ENCODE peak calls at places on chromosomes 2 and 18, in nine cellular contexts. W, G, F, Q, L, S, P, T and C are unnamed samples. For H3K4me1, the result is how much of the 10 kb centered on the place peaks cover.

GRCh38 chr2:240191001-240191400 is 50.5 kb upstream of the OTOS start:
- DNase-seq in W (no peak), G (no peak), F (peak), Q (peak), L (no peak), S (no peak), P (no peak), T (peak), C (no peak)

GRCh38 chr2:186093168-186093567 is 354.6 kb downstream of the FSIP2 start:
- DNase-seq in W (no peak), G (no peak), F (no peak), Q (no peak), L (no peak), S (no peak), P (no peak), T (no peak), C (no peak)

GRCh38 chr2:41579811-41580210 is 468.0 kb upstream of the PKDCC start:
- DNase-seq in W (no peak), G (peak), F (no peak), Q (no peak), L (no peak), S (no peak), P (no peak), T (no peak), C (no peak)

GRCh38 chr2:29811378-29811777 is 110.0 kb downstream of the ALK start:
- DNase-seq in W (no peak), G (no peak), F (no peak), Q (no peak), L (peak), S (no peak), P (no peak), T (no peak), C (no peak)

GRCh38 chr2:221529943-221530652 is 42.0 kb downstream of the EPHA4 start:
- DNase-seq in W (peak), G (peak), F (no peak), Q (no peak), L (no peak), S (no peak), P (no peak), T (no peak), C (no peak)

GRCh38 chr2:138319616-138320015 is 182.0 kb upstream of the SPOPL start:
- DNase-seq in W (no peak), G (no peak), F (no peak), Q (no peak), L (peak), S (no peak), P (no peak), T (no peak), C (no peak)

GRCh38 chr2:28821295-28821958 is 10.8 kb downstream of the SPDYA start:
- DNase-seq in W (peak), G (peak), F (no peak), Q (no peak), L (peak), S (no peak), P (peak), T (peak), C (peak)

GRCh38 chr2:207188601-207189000 is 22.9 kb upstream of the KLF7 start:
- DNase-seq in W (peak), G (peak), F (no peak), Q (no peak), L (no peak), S (no peak), P (no peak), T (no peak), C (peak)

GRCh38 chr2:25756444-25757022 is 83.2 kb upstream of the DTNB start:
- DNase-seq in W (no peak), G (no peak), F (no peak), Q (no peak), L (no peak), S (no peak), P (no peak), T (no peak), C (no peak)

GRCh38 chr2:98088261-98088660 is 1.3 kb downstream of the VWA3B start:
- DNase-seq in W (no peak), G (no peak), F (peak), Q (no peak), L (no peak), S (no peak), P (no peak), T (peak), C (no peak)

GRCh38 chr2:30631051-30631671 is 176.1 kb downstream of the CAPN13 start:
- DNase-seq in W (no peak), G (no peak), F (no peak), Q (no peak), L (no peak), S (no peak), P (no peak), T (no peak), C (no peak)

GRCh38 chr2:215917953-215918620 is 95.3 kb downstream of the MREG start:
- DNase-seq in W (peak), G (peak), F (no peak), Q (no peak), L (peak), S (no peak), P (no peak), T (no peak), C (no peak)

GRCh38 chr2:130798472-130799221 is 38.1 kb upstream of the ARHGEF4 start:
- DNase-seq in W (peak), G (peak), F (no peak), Q (peak), L (no peak), S (no peak), P (peak), T (no peak), C (no peak)

GRCh38 chr2:71778514-71779305 is 325.3 kb downstream of the DYSF start:
- DNase-seq in W (peak), G (peak), F (no peak), Q (no peak), L (no peak), S (peak), P (no peak), T (no peak), C (no peak)

GRCh38 chr2:161576421-161576820 is 47.8 kb upstream of the SLC4A10 start:
- DNase-seq in W (peak), G (no peak), F (no peak), Q (no peak), L (peak), S (no peak), P (peak), T (no peak), C (no peak)

GRCh38 chr2:135825855-135826190 is 11.2 kb downstream of the LCT start:
- DNase-seq in W (no peak), G (no peak), F (no peak), Q (no peak), L (no peak), S (no peak), P (no peak), T (no peak), C (no peak)

GRCh38 chr2:9703701-9704221 is 73.0 kb upstream of the YWHAQ start:
- DNase-seq in W (peak), G (peak), F (no peak), Q (no peak), L (peak), S (no peak), P (no peak), T (peak), C (peak)

GRCh38 chr2:134284119-134284670 is 30.3 kb downstream of the MGAT5 start:
- DNase-seq in W (peak), G (peak), F (no peak), Q (no peak), L (no peak), S (no peak), P (no peak), T (no peak), C (no peak)

GRCh38 chr2:30269771-30270145 is 38.4 kb downstream of the LBH start:
- DNase-seq in W (no peak), G (no peak), F (no peak), Q (no peak), L (no peak), S (no peak), P (no peak), T (no peak), C (no peak)

GRCh38 chr18:28637897-28638296 is 461.0 kb upstream of the CDH2 start:
- DNase-seq in W (no peak), G (no peak), F (no peak), Q (no peak), L (no peak), S (no peak), P (no peak), T (no peak), C (no peak)

GRCh38 chr18:24731158-24731557 is 270.7 kb downstream of the HRH4 start:
- DNase-seq in W (peak), G (no peak), F (no peak), Q (no peak), L (no peak), S (no peak), P (no peak), T (peak), C (no peak)

GRCh38 chr2:64001382-64002101 is 17.7 kb downstream of the VPS54 start:
- DNase-seq in W (no peak), G (no peak), F (no peak), Q (no peak), L (no peak), S (no peak), P (no peak), T (no peak), C (no peak)

GRCh38 chr2:8149985-8150547 is 531.8 kb upstream of the ID2 start:
- DNase-seq in W (peak), G (peak), F (no peak), Q (no peak), L (peak), S (no peak), P (no peak), T (no peak), C (no peak)

GRCh38 chr2:102187191-102188150 is 648 bp downstream of the IL1RL2 start:
- DNase-seq in W (peak), G (peak), F (peak), Q (peak), L (no peak), S (peak), P (no peak), T (peak), C (no peak)

GRCh38 chr18:6256521-6256920 is 158.2 kb downstream of the L3MBTL4 start:
- DNase-seq in W (no peak), G (no peak), F (no peak), Q (no peak), L (no peak), S (no peak), P (no peak), T (no peak), C (no peak)

GRCh38 chr18:35247412-35248249 is 6.8 kb downstream of the ZNF397 start:
- DNase-seq in W (peak), G (no peak), F (no peak), Q (no peak), L (no peak), S (no peak), P (no peak), T (no peak), C (no peak)

GRCh38 chr2:197011033-197011432 is 84.5 kb upstream of the PGAP1 start:
- DNase-seq in W (no peak), G (no peak), F (no peak), Q (no peak), L (no peak), S (no peak), P (no peak), T (no peak), C (no peak)

GRCh38 chr2:201854841-201855240 is 48.5 kb downstream of the CDK15 start:
- DNase-seq in W (peak), G (peak), F (no peak), Q (no peak), L (peak), S (no peak), P (no peak), T (no peak), C (no peak)

GRCh38 chr2:231984992-231985391 is 23.5 kb downstream of the DIS3L2 start:
- DNase-seq in W (no peak), G (no peak), F (no peak), Q (no peak), L (no peak), S (no peak), P (no peak), T (no peak), C (no peak)

DNA sequence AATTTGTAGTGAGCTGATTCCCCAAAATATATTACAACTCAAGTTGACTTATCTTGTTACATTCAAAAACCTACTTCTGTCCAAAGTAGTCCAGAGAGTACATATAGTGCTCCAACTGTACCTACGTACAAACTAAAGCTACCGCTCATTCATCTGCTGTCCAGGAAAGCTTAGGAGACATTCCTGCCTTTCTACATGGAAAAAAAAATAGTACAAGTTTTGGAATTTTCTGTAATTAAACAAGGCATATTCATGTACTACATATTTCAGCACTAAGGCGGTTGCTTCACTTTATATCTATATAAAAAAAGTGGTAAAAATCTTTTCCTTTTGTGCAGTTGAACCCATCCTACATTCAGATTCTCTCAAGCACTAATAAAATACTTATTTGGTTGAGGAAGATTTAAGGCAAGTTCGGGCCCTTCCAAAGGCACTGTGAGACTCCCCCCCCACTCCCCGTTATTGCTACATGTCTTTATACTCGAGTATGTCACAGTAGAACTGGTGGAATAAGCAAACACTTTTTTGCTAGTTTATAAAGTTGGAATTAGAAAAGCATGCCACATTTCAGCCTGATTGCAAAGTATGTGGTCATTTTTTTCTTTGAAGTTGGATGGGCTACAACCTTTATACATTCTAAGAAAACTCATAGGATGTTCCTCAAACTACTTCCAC is 3.8 kb downstream of the ZFP36L2 start:
- DNase-seq in W (peak), G (peak), F (no peak), Q (no peak), L (no peak), S (no peak), P (no peak), T (no peak), C (no peak)
- H3K4me1 ChIP-seq in W (under half), G (under half), F (half or more), Q (under half), L (under half), S (under half), P (half or more), T (half or more), C (under half)

GRCh38 chr2:13401312-13401711 is 684.6 kb downstream of the TRIB2 start:
- DNase-seq in W (no peak), G (no peak), F (no peak), Q (no peak), L (no peak), S (no peak), P (no peak), T (no peak), C (no peak)
- H3K4me3 ChIP-seq in W (no peak), G (no peak), F (no peak), Q (no peak), L (no peak), S (no peak), P (no peak), T (no peak), C (no peak)

DNA sequence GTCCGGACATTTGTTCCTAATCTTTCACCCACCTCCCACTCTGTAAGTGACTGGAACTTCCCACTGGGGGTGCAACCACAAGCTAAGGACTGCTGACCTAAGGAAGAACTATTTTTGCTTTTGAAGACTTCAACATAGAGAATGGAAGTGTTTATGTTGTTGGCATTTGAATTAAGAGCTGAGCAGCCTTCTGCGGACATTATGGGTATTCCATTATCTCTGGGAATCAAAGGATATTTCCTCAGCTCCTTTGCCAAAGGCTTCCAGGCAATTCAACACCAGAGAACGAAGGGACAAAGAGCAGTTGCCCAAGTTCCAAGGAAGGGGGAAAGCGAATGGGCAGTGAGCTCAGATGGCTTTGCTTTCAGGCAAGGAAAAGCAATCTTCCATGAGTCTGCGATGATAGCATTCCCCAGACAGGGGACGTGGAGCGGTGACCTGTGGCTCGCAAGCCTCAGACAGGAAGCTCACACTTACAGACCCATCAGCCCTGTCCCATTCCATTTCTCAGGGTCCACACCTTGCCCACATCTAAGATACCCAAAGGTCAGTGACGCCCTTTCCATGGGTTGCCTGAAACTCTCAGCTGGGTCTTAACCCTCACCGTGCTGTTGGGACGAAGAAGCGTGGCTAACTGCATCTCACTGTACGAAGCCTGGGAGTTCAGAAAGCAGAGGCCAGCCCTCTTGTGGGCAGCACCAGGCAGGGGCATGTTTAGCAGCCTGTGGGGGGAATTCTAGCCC is 116.8 kb downstream of the COPS8 start:
- DNase-seq in W (no peak), G (no peak), F (peak), Q (no peak), L (peak), S (peak), P (no peak), T (no peak), C (no peak)
- H3K4me1 ChIP-seq in W (under half), G (under half), F (under half), Q (under half), L (under half), S (under half), P (under half), T (under half), C (under half)

DNA sequence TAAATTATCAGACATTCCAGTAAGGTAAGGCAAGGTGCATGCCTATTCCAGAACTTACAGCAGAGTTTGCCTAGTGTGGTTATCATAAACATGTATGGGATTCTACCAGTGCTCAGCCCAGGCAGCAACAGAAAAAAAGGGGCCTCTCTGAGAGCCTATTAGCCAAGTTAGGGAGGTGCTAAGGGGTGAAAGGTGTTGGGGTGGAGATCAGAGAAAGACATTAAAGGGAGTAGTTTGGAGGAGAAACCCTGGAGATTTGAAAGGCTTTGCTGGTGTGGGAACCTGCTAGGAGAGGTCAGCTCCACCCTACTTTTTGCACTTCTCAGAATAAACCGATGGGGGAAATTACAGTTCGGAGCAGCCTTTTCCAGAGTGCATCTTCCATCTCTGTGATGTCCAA is 2.9 kb downstream of the ARPC2 start:
- DNase-seq in W (no peak), G (no peak), F (no peak), Q (no peak), L (no peak), S (no peak), P (no peak), T (no peak), C (no peak)
- H3K4me3 ChIP-seq in W (peak), G (peak), F (no peak), Q (peak), L (no peak), S (no peak), P (no peak), T (peak), C (no peak)

DNA sequence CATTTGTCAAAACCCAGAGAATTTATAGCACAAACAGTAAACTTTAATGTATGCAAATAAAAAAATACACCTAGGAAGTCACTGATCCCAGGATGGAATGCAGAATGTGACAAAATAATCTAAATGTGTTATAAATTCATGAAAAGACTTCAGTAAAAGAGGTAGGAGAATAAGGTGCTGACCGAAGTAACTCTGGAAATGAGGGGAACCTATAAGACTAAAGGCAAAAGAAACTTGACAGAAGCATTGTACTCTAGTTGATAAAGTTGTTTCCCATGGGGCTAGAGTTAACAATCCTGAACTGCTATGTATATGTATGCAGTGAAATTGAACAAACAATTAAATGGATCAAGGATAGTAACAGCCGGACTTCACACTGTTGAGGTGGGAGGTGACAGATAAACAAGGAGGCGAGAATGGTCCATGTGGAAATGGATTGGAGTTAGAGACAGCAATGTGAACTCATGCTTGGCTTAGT is 24.5 kb downstream of the IRS1 start:
- DNase-seq in W (no peak), G (no peak), F (no peak), Q (no peak), L (no peak), S (no peak), P (no peak), T (no peak), C (no peak)
- H3K4me1 ChIP-seq in W (under half), G (under half), F (under half), Q (under half), L (under half), S (under half), P (under half), T (under half), C (under half)

GRCh38 chr2:84846732-84847131 is 34.2 kb downstream of the TRABD2A start:
- DNase-seq in W (peak), G (peak), F (no peak), Q (no peak), L (peak), S (no peak), P (no peak), T (peak), C (no peak)

GRCh38 chr2:84847326-84848050 is 33.4 kb downstream of the TRABD2A start:
- DNase-seq in W (peak), G (no peak), F (no peak), Q (no peak), L (no peak), S (no peak), P (no peak), T (no peak), C (no peak)

GRCh38 chr2:84851876-84852275 is 29.0 kb downstream of the TRABD2A start:
- DNase-seq in W (no peak), G (no peak), F (no peak), Q (no peak), L (no peak), S (no peak), P (no peak), T (no peak), C (no peak)

GRCh38 chr2:84850471-84850870 is 30.4 kb downstream of the TRABD2A start:
- DNase-seq in W (no peak), G (no peak), F (no peak), Q (no peak), L (no peak), S (no peak), P (no peak), T (no peak), C (no peak)

GRCh38 chr2:84849271-84849952 is 31.5 kb downstream of the TRABD2A start:
- DNase-seq in W (peak), G (peak), F (no peak), Q (no peak), L (peak), S (no peak), P (no peak), T (no peak), C (no peak)
- H3K4me3 ChIP-seq in W (no peak), G (no peak), F (no peak), Q (no peak), L (no peak), S (no peak), P (no peak), T (no peak), C (no peak)